ENCODE peak calls at places on chromosome 15, in four cellular contexts. T, N, S and L are unnamed samples.

GRCh38 chr15:88701561-88702095 is 62.8 kb downstream of the ISG20 start:
- DNase-seq in T (no peak), N (no peak), S (no peak), L (no peak)

GRCh38 chr15:40929730-40930429 is 740 bp downstream of the DLL4 start:
- DNase-seq in T (no peak), N (no peak), S (no peak), L (no peak)

GRCh38 chr15:33794425-33794824 is 173.9 kb upstream of the CHRM5 start:
- DNase-seq in T (no peak), N (no peak), S (no peak), L (no peak)

GRCh38 chr15:42772901-42773300 is 36.0 kb upstream of the CDAN1 start:
- DNase-seq in T (no peak), N (no peak), S (no peak), L (no peak)

GRCh38 chr15:26051771-26052685 is 188.9 kb upstream of the ATP10A start:
- DNase-seq in T (no peak), N (no peak), S (no peak), L (no peak)

GRCh38 chr15:68414591-68414990 is 17.4 kb downstream of the ITGA11 start:
- DNase-seq in T (no peak), N (no peak), S (no peak), L (peak; percentile 34)

GRCh38 chr15:53384417-53384816 is 375.0 kb downstream of the WDR72 start:
- DNase-seq in T (no peak), N (no peak), S (no peak), L (no peak)

GRCh38 chr15:69629631-69630161 is 177.1 kb downstream of the RPLP1 start:
- DNase-seq in T (no peak), N (no peak), S (no peak), L (no peak)

GRCh38 chr15:48954538-48954937 is 9.2 kb downstream of the SHC4 start:
- DNase-seq in T (no peak), N (no peak), S (no peak), L (no peak)

GRCh38 chr15:93209690-93210425 is 120.8 kb upstream of the RGMA start:
- DNase-seq in T (no peak), N (no peak), S (no peak), L (no peak)

GRCh38 chr15:65323071-65323511 is 18.6 kb downstream of the RNU5B-1 start:
- DNase-seq in T (no peak), N (no peak), S (no peak), L (no peak)

GRCh38 chr15:84387086-84387485 is 151.5 kb downstream of the GOLGA6L4 start:
- DNase-seq in T (no peak), N (no peak), S (no peak), L (peak; percentile 21)

GRCh38 chr15:81398456-81398855 is 24.4 kb upstream of the TMC3 start:
- DNase-seq in T (no peak), N (no peak), S (no peak), L (no peak)

GRCh38 chr15:33226559-33227181 is 32.2 kb upstream of the FMN1 start:
- DNase-seq in T (peak; percentile 23), N (no peak), S (peak; percentile 57), L (no peak)

GRCh38 chr15:100335335-100335999 is 6.3 kb downstream of the ADAMTS17 start:
- DNase-seq in T (no peak), N (no peak), S (no peak), L (no peak)

GRCh38 chr15:94731286-94731685 is 499.9 kb downstream of the MCTP2 start:
- DNase-seq in T (no peak), N (no peak), S (no peak), L (no peak)

GRCh38 chr15:59237854-59238252 is 31.2 kb downstream of the LDHAL6B start:
- DNase-seq in T (no peak), N (no peak), S (no peak), L (no peak)

GRCh38 chr15:70096975-70097336 is 761 bp downstream of the TLE3 start:
- DNase-seq in T (no peak), N (no peak), S (no peak), L (no peak)